ENCODE peak calls at places on chromosomes 13 and 19, in eight cellular contexts. E is Jurkat, Clone E6-1; Y is AG09309; K is effector memory CD4-positive, alpha-beta T cell; J is epithelial cell of proximal tubule; Z is tibial nerve; O is ascending aorta; T is breast epithelium. C is an unnamed sample.

GRCh38 chr13:44188257-44188656 is 185.4 kb upstream of the SERP2 start:
- DNase-seq in E (no peak), Y (no peak), K (no peak), O (no peak), J (peak; percentile 54), Z (no peak), T (no peak), C (no peak)

GRCh38 chr13:80296638-80297037 is 44.3 kb downstream of the SPRY2 start:
- DNase-seq in Y (no peak), Z (no peak), J (no peak), O (no peak), E (no peak), T (no peak), K (no peak), C (no peak)

GRCh38 chr13:107832521-107833095 is 382.7 kb downstream of the LIG4 start:
- DNase-seq in Z (no peak), E (no peak), T (no peak), K (no peak), O (no peak), Y (no peak), J (no peak), C (no peak)

GRCh38 chr19:30180691-30181090 is 191.5 kb upstream of the ZNF536 start:
- DNase-seq in O (no peak), Y (no peak), K (no peak), T (no peak), Z (no peak), J (no peak), E (no peak), C (no peak)

GRCh38 chr19:3818479-3818878 is 32.3 kb upstream of the MATK start:
- DNase-seq in O (no peak), E (no peak), K (no peak), Z (no peak), Y (peak; percentile 13), J (no peak), T (no peak), C (no peak)

GRCh38 chr13:37306778-37307544 is 201.5 kb upstream of the CSNK1A1L start:
- DNase-seq in O (no peak), J (peak; percentile 56), Y (peak; percentile 91), Z (no peak), E (no peak), K (no peak), T (no peak), C (no peak)

GRCh38 chr13:74710006-74710405 is 575.8 kb upstream of the KLF12 start:
- DNase-seq in Z (no peak), K (no peak), J (no peak), Y (peak; percentile 62), O (no peak), T (no peak), E (no peak), C (no peak)

GRCh38 chr19:53942001-53942786 is 20.5 kb upstream of the CACNG8 start:
- DNase-seq in T (no peak), Y (no peak), J (no peak), E (no peak), Z (no peak), O (no peak), K (no peak), C (no peak)

GRCh38 chr13:109666656-109667448 is 119.5 kb downstream of the IRS2 start:
- DNase-seq in T (no peak), Y (no peak), E (no peak), Z (no peak), O (no peak), K (no peak), J (no peak), C (no peak)

GRCh38 chr19:52600639-52601024 is 30.5 kb downstream of the ZNF701 start:
- DNase-seq in E (no peak), Z (no peak), Y (no peak), K (no peak), O (no peak), J (no peak), T (no peak), C (no peak)

GRCh38 chr13:94480672-94481145 is 1.2 kb upstream of the DCT start:
- DNase-seq in O (no peak), J (peak; percentile 53), E (no peak), Y (peak; percentile 35), T (no peak), K (no peak), Z (peak; percentile 19), C (no peak)

GRCh38 chr19:6374179-6374709 is 1.5 kb downstream of the PSPN start:
- DNase-seq in O (no peak), T (no peak), E (no peak), K (no peak), J (no peak), Z (no peak), Y (no peak), C (no peak)

GRCh38 chr19:12749938-12750521 is 1.6 kb upstream of the BEST2 start:
- DNase-seq in T (no peak), E (no peak), Y (no peak), Z (no peak), K (no peak), J (no peak), O (no peak), C (no peak)

GRCh38 chr13:32917504-32917903 is 98.7 kb upstream of the KL start:
- DNase-seq in T (no peak), O (no peak), Z (no peak), J (no peak), K (no peak), Y (no peak), E (no peak), C (no peak)

GRCh38 chr13:25727250-25727649 is 324.6 kb downstream of the SHISA2 start:
- DNase-seq in Y (no peak), T (peak; percentile 65), K (no peak), O (no peak), E (no peak), J (no peak), Z (no peak), C (peak; percentile 94)

GRCh38 chr19:49738242-49738641 is 24.9 kb downstream of the TSKS start:
- DNase-seq in E (no peak), T (no peak), J (no peak), Y (no peak), Z (no peak), O (no peak), K (no peak), C (no peak)
- H3K4me3 ChIP-seq in E (no peak overlapping the region), T (no peak overlapping the region), J (no peak overlapping the region), Y (no peak overlapping the region), Z (no peak overlapping the region), O (no peak overlapping the region), K (no peak overlapping the region), C (no peak overlapping the region)

GRCh38 chr19:47569331-47569730 is 3.6 kb downstream of the ZNF541 start:
- DNase-seq in E (no peak), K (no peak), T (no peak), Z (no peak), O (no peak), J (no peak), Y (no peak), C (no peak)

GRCh38 chr19:47572635-47573034 is 313 bp downstream of the ZNF541 start:
- DNase-seq in K (no peak), J (no peak), O (no peak), T (no peak), E (no peak), Z (no peak), Y (no peak), C (no peak)

DNA sequence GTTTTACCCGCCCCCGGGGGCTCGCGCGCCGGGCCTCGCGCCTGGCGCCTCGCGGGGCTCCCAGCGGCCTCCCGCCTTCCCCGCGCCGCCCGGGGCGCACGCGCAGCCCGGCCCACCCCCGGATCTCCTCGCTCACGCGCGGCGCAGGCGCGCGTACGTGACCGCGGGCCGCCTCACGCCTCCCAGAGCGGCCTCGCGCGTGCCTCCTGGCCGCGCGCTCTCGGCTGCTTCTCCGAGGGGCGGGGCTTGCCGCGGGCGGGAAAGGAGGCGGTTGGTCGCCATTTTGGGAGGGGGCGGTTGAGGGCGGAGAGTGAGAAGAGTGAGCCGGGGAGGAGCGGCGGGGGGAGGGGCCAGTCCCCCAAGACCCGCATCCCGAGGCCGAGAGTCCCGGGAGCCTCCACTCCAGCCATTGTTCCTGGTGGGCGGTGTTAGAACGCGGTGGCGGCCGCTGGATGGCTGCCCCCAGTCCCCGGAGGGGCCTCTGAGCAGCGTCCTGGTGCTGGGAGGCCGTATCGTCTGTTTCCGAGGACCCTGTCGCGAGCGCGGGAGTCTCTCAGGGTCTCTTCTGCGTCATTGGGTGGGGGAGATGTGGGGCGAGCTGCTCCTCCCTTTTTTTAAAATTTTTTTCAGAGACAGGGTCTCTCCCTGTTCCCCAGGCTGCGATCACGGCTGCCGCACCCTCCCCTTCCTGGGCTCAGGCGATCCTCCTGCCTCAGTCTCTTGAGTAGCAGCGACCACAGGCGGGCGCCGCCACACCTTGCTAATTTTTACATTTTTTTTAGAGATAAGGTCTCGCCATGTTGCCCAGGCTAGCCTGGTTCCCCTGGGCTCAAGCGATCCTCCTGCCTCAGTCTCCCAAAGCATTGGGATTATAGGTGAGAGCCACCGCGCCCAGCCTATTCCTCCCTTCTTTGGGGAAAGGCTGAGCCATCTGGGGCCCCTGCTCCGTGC is at the start of gene ZNF541:
- DNase-seq in K (peak; percentile 80), E (no peak), O (peak; percentile 11), J (no peak), T (peak; percentile 62), Z (peak; percentile 37), Y (no peak), C (no peak)
- H3K4me3 ChIP-seq in K (peak within 1 kb of the TSS; percentile 60), E (no peak within 1 kb of the TSS), O (peak within 1 kb of the TSS; percentile 62), J (no peak within 1 kb of the TSS), T (peak within 1 kb of the TSS; percentile 46), Z (peak within 1 kb of the TSS; percentile 48), Y (peak within 1 kb of the TSS; percentile 23), C (no peak within 1 kb of the TSS)

DNA sequence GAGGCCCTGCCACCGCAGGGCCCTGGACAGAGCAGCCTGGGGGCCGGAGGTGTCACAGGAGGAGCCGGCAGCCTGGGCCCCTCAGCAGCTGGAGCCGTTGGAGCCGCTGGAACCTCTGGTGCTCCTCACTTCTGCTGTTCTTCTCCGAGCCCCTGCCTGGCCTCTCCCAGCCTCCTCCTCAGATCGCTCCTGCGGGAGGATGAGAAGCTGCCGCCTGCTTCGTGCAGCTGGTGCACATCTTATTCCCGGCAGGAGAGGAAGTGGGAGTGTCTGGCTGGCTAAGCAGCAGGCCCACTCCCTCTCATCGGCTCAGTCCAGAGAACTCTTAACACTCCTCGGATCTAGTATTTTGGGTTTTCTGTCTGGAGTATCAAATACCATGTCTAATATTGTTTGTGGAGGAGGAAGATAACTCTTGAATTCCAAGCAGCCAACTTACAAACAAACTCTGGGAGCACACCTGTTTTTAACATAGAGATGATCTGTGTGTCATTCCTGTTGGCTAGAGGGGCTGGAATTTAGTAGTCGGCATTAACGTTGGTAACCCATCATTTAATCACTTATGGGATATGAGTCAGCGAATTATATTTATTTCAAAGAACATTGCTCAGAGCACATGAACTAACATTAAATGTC is 37.1 kb upstream of the RNF113B start:
- DNase-seq in Y (no peak), K (no peak), E (no peak), J (no peak), O (no peak), T (no peak), Z (no peak), C (no peak)
- H3K4me3 ChIP-seq in Y (no peak overlapping the region), K (no peak overlapping the region), E (no peak overlapping the region), J (no peak overlapping the region), O (no peak overlapping the region), T (no peak overlapping the region), Z (no peak overlapping the region), C (no peak overlapping the region)

DNA sequence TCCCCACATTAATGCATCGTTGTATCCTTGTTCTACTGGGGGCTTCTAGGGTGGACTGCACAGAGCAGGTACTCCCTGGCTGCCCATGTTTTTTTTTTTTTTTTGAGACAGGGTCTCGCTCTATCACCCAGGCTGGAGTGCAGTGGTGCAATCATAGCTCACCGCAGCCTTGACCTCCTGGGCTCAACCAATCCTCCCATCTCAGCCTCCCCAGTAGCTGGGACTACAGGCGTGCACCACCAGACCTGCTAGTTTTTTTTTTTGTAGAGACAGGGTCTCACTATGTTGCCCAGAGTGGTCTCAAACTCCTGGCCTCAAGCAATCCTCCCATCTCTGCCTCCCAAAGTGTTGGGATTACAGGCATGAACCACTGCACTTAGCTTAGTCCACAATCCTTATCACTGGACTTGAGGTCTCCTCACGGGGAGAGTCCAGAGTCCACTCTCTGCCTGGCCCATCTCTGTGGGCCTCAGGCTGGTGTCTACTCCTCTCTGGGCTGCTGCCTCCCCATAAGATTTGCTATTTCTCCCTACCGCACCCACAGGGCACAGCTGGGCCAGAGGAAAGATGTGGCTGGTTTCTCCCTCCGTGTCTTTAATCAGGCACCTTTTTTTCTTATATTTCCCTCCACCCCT is 50.4 kb upstream of the CYP4F8 start:
- DNase-seq in T (no peak), Y (no peak), K (no peak), O (no peak), J (no peak), Z (no peak), E (no peak), C (no peak)
- H3K4me3 ChIP-seq in T (no peak overlapping the region), Y (no peak overlapping the region), K (no peak overlapping the region), O (no peak overlapping the region), J (no peak overlapping the region), Z (no peak overlapping the region), E (no peak overlapping the region), C (no peak overlapping the region)